ENCODE peak calls at places on chromosomes 11 and 22, in seven cellular contexts. J is CD8-positive, alpha-beta memory T cell; I is cardiac muscle cell; S is PC-9; W is cardiac fibroblast; K is spleen; B is lower lobe of right lung. P is an unnamed sample.

GRCh38 chr22:50674606-50675552 is 2.3 kb downstream of the SHANK3 start:
- DNase-seq in J (no peak), I (peak), S (peak), W (no peak), K (no peak), B (peak), P (peak)

GRCh38 chr22:44068422-44069191 is 44.5 kb downstream of the PARVB start:
- DNase-seq in J (no peak), I (no peak), S (no peak), W (no peak), K (no peak), B (peak), P (no peak)

GRCh38 chr11:69636512-69636866 is 4.5 kb upstream of the CCND1 start:
- DNase-seq in J (no peak), I (peak), S (peak), W (peak), K (no peak), B (peak), P (no peak)

GRCh38 chr11:22343411-22344032 is 5.3 kb downstream of the SLC17A6 start:
- DNase-seq in J (no peak), I (peak), S (no peak), W (no peak), K (no peak), B (no peak), P (no peak)

GRCh38 chr11:36367806-36368680 is 72.0 kb downstream of the PRR5L start:
- DNase-seq in J (no peak), I (no peak), S (no peak), W (peak), K (no peak), B (no peak), P (no peak)

GRCh38 chr11:17563248-17563647 is 16.2 kb downstream of the OTOG start:
- DNase-seq in J (no peak), I (no peak), S (no peak), W (no peak), K (no peak), B (no peak), P (no peak)

GRCh38 chr22:27185903-27186302 is 528.5 kb downstream of the MIAT start:
- DNase-seq in J (no peak), I (no peak), S (no peak), W (no peak), K (no peak), B (no peak), P (no peak)

GRCh38 chr22:22822106-22822505 is 65.5 kb upstream of the IGLL5 start:
- DNase-seq in J (no peak), I (no peak), S (no peak), W (no peak), K (peak), B (no peak), P (no peak)

GRCh38 chr11:60699282-60699681 is at the start of gene MS4A8:
- DNase-seq in J (no peak), I (no peak), S (no peak), W (no peak), K (no peak), B (no peak), P (no peak)

GRCh38 chr22:21818487-21819182 is 48.8 kb downstream of the MAPK1 start:
- DNase-seq in J (no peak), I (no peak), S (no peak), W (no peak), K (no peak), B (no peak), P (no peak)

GRCh38 chr22:21816472-21816786 is 51.0 kb downstream of the MAPK1 start:
- DNase-seq in J (no peak), I (no peak), S (no peak), W (no peak), K (no peak), B (no peak), P (no peak)

GRCh38 chr22:21815958-21816357 is 51.5 kb downstream of the MAPK1 start:
- DNase-seq in J (no peak), I (no peak), S (no peak), W (no peak), K (no peak), B (no peak), P (no peak)

GRCh38 chr22:21815357-21815756 is 52.1 kb downstream of the MAPK1 start:
- DNase-seq in J (no peak), I (no peak), S (no peak), W (no peak), K (no peak), B (no peak), P (no peak)

DNA sequence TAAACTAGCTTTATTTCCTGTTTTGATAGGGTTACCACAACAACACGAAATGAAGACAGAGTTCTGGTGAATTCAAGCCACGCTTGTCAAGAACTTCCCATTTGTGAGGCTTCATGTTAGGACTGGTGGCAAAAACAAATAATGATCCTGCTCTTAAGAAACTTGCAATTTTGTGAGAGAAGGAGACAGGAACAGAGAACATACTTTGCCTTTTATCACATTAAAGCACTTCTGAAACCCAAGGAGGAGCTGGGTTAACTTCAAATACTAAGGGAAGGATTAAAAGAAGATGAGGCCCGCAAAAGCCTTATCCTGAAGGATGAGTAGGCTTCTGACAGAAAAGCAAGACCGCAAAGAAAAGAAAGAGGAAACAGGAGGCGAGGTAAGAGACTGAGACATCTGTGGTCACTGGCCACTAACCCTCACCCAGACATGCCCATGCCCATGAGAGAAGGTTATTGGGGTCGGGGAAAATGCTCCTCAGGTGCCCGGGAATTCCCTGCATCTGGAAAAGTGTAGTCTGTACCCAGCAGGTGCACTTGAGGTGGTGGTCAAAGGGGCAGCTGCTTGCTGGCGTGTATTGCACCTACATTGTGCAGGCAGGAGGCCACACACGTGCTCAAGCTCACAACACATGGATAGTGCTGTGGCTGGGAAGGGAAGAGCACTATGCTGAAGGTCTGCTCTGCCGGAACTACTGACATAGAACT is 50.5 kb downstream of the MAPK1 start:
- DNase-seq in J (peak), I (no peak), S (peak), W (peak), K (no peak), B (no peak), P (no peak)
- H3K4me3 ChIP-seq in J (peak), I (no peak), S (no peak), W (peak), K (no peak), B (peak), P (no peak)

GRCh38 chr22:46674367-46674781 is 54.2 kb downstream of the GRAMD4 start:
- DNase-seq in J (peak), I (no peak), S (no peak), W (no peak), K (peak), B (peak), P (no peak)

GRCh38 chr22:46673677-46674236 is 53.6 kb downstream of the GRAMD4 start:
- DNase-seq in J (no peak), I (no peak), S (no peak), W (no peak), K (no peak), B (no peak), P (no peak)

GRCh38 chr22:46672731-46673130 is 52.5 kb downstream of the GRAMD4 start:
- DNase-seq in J (no peak), I (no peak), S (no peak), W (no peak), K (no peak), B (no peak), P (no peak)

GRCh38 chr22:46671824-46672432 is 51.7 kb downstream of the GRAMD4 start:
- DNase-seq in J (no peak), I (no peak), S (no peak), W (no peak), K (no peak), B (no peak), P (no peak)

DNA sequence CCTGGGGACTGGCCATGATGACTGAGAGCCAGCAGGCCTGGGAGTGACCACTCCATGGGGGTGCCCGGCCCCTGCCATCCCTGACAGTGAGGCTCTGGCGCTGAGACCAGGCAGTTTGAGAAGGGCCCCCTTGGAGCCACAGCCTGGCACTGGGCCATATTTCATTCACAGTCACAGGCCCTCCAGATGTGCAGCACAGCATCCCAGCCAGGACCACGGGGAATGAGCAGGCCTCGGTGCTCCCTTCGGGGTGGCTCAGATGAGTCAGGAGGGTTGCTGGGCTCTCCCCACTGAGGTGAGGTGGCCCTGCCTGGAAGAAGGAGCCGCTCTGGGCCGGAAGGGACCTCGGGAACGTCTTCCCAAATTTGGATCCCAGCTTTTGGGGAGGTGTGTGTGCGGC is 53.0 kb downstream of the GRAMD4 start:
- DNase-seq in J (no peak), I (no peak), S (no peak), W (no peak), K (no peak), B (no peak), P (no peak)
- H3K4me3 ChIP-seq in J (no peak), I (no peak), S (no peak), W (no peak), K (no peak), B (no peak), P (no peak)

DNA sequence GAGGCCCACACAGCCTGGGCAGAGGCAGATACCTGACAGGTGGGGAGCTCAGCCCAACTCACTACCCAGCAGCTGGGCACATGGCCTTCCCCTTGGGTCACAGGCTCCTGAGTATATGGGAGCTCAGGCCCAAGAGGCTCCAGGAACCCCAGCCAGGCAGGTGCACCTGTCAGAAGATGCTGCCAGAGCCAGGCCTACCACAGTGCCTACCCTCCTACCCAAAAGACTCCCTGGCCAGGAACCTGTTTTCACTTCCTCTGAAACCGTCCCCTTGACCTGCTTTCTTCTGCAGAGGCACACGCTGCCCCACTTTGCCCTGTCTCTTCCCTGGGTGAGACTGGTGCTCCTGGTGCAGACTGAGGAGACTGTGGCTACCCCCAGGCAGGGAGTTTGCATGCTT is 2.9 kb downstream of the CHID1 start:
- DNase-seq in J (no peak), I (no peak), S (no peak), W (no peak), K (no peak), B (no peak), P (no peak)
- H3K4me3 ChIP-seq in J (no peak), I (no peak), S (no peak), W (no peak), K (no peak), B (no peak), P (no peak)

DNA sequence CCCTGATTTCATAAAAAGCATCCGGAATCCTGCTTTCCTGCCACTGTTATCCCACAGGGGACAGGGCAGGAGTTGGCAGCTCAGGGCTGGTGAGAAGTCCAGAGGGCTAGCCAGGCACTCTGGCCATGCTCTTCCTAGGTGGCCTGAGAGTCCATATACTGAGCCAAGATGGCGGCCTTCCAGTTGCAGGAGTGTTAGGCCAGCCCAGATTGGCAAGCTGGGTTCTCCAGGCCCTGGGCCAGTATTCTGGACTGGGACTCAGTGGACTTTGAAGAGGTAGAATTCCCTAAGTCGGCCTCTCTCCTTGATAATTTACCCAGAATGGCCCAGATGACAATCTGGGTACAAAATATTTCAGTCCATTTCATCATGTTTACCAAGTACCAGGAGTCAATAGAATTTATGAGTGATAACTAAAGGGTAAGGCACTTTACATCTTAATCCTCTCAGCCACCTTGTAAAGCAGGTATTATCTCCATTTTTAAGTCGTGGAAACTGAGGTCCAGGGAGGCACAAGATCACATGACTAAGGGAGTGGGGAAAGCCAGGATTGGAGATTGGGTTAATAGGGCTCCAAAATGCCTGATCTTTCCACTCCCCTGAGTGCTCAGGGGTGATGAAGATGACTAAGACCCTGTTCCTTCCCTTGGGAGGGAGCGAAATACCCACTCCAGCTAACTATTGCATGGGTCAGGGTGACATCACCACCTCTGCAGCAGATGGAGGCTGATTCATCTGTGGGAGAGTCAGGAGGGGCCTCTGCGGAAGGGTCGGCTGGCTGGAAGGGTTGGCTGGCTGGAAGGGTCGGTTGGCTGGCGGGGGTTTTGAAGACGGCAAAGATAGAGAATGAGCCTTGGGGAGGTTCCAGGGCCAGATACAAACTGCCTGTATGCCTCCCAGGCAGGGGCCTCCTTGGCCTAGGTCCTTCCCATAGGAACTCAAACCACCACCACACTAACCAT is 1.2 kb upstream of the MICALL1 start:
- DNase-seq in J (no peak), I (peak), S (peak), W (peak), K (no peak), B (no peak), P (peak)
- H3K4me3 ChIP-seq in J (no peak), I (no peak), S (peak), W (peak), K (no peak), B (no peak), P (no peak)